ENCODE peak calls at places on chromosome 14, in seven cellular contexts. One of them, this sample, is unnamed.

GRCh38 chr14:76810953-76811400 is 1.7 kb downstream of the ANGEL1 start:
- DNase-seq in foreskin fibroblast: peak
- DNase-seq in ascending aorta: no peak
- DNase-seq in substantia nigra: peak
- DNase-seq in RCC 7860: no peak
- DNase-seq in adipocyte: peak
- DNase-seq in left cardiac atrium: no peak
- DNase-seq in this sample: peak

GRCh38 chr14:68719634-68720384 is 73.1 kb downstream of the ZFP36L1 start:
- DNase-seq in RCC 7860: no peak
- DNase-seq in left cardiac atrium: no peak
- DNase-seq in substantia nigra: no peak
- DNase-seq in foreskin fibroblast: no peak
- DNase-seq in ascending aorta: no peak
- DNase-seq in adipocyte: no peak
- DNase-seq in this sample: no peak

GRCh38 chr14:55120466-55121144 is 8.4 kb upstream of the LGALS3 start:
- DNase-seq in substantia nigra: no peak
- DNase-seq in left cardiac atrium: no peak
- DNase-seq in foreskin fibroblast: no peak
- DNase-seq in adipocyte: no peak
- DNase-seq in ascending aorta: no peak
- DNase-seq in RCC 7860: no peak
- DNase-seq in this sample: no peak

GRCh38 chr14:57970175-57970574 is 104.3 kb upstream of the SLC35F4 start:
- DNase-seq in adipocyte: no peak
- DNase-seq in ascending aorta: no peak
- DNase-seq in substantia nigra: no peak
- DNase-seq in RCC 7860: no peak
- DNase-seq in foreskin fibroblast: no peak
- DNase-seq in left cardiac atrium: no peak
- DNase-seq in this sample: no peak

GRCh38 chr14:22403286-22403685 is 185.7 kb downstream of the DAD1 start:
- DNase-seq in RCC 7860: no peak
- DNase-seq in left cardiac atrium: no peak
- DNase-seq in foreskin fibroblast: no peak
- DNase-seq in adipocyte: peak
- DNase-seq in substantia nigra: no peak
- DNase-seq in ascending aorta: no peak
- DNase-seq in this sample: no peak

GRCh38 chr14:52563120-52563519 is 10.5 kb downstream of the GPR137C start:
- DNase-seq in left cardiac atrium: no peak
- DNase-seq in RCC 7860: peak
- DNase-seq in ascending aorta: no peak
- DNase-seq in foreskin fibroblast: peak
- DNase-seq in substantia nigra: no peak
- DNase-seq in adipocyte: peak
- DNase-seq in this sample: no peak

GRCh38 chr14:103260629-103261124 is 73.4 kb upstream of the EIF5 start:
- DNase-seq in ascending aorta: no peak
- DNase-seq in adipocyte: peak
- DNase-seq in foreskin fibroblast: peak
- DNase-seq in substantia nigra: no peak
- DNase-seq in RCC 7860: peak
- DNase-seq in left cardiac atrium: peak
- DNase-seq in this sample: peak

GRCh38 chr14:105839425-105840265 is 313.3 kb downstream of the TMEM121 start:
- DNase-seq in adipocyte: no peak
- DNase-seq in foreskin fibroblast: no peak
- DNase-seq in ascending aorta: no peak
- DNase-seq in left cardiac atrium: peak
- DNase-seq in RCC 7860: no peak
- DNase-seq in substantia nigra: no peak
- DNase-seq in this sample: no peak

GRCh38 chr14:56514663-56515371 is 64.8 kb upstream of the TMEM260 start:
- DNase-seq in left cardiac atrium: no peak
- DNase-seq in adipocyte: no peak
- DNase-seq in foreskin fibroblast: peak
- DNase-seq in ascending aorta: no peak
- DNase-seq in RCC 7860: peak
- DNase-seq in substantia nigra: no peak
- DNase-seq in this sample: no peak

GRCh38 chr14:62914873-62915272 is 130.4 kb downstream of the KCNH5 start:
- DNase-seq in adipocyte: no peak
- DNase-seq in RCC 7860: no peak
- DNase-seq in substantia nigra: no peak
- DNase-seq in ascending aorta: no peak
- DNase-seq in foreskin fibroblast: no peak
- DNase-seq in left cardiac atrium: no peak
- DNase-seq in this sample: no peak

GRCh38 chr14:92122351-92122677 is 545 bp downstream of the CPSF2 start:
- DNase-seq in foreskin fibroblast: no peak
- DNase-seq in adipocyte: peak
- DNase-seq in RCC 7860: no peak
- DNase-seq in left cardiac atrium: no peak
- DNase-seq in ascending aorta: no peak
- DNase-seq in substantia nigra: peak
- DNase-seq in this sample: no peak

GRCh38 chr14:67926821-67927220 is 107.2 kb downstream of the RAD51B start:
- DNase-seq in adipocyte: no peak
- DNase-seq in ascending aorta: no peak
- DNase-seq in substantia nigra: no peak
- DNase-seq in RCC 7860: no peak
- DNase-seq in foreskin fibroblast: no peak
- DNase-seq in left cardiac atrium: no peak
- DNase-seq in this sample: no peak

GRCh38 chr14:100890451-100890850 is 13.1 kb downstream of the RTL1 start:
- DNase-seq in foreskin fibroblast: no peak
- DNase-seq in left cardiac atrium: no peak
- DNase-seq in ascending aorta: no peak
- DNase-seq in adipocyte: no peak
- DNase-seq in RCC 7860: no peak
- DNase-seq in substantia nigra: no peak
- DNase-seq in this sample: no peak

GRCh38 chr14:80477388-80478160 is 266.3 kb upstream of the DIO2 start:
- DNase-seq in substantia nigra: no peak
- DNase-seq in adipocyte: peak
- DNase-seq in ascending aorta: no peak
- DNase-seq in foreskin fibroblast: no peak
- DNase-seq in RCC 7860: no peak
- DNase-seq in left cardiac atrium: no peak
- DNase-seq in this sample: no peak

GRCh38 chr14:104558231-104559042 is 21.1 kb upstream of the C14orf180 start:
- DNase-seq in substantia nigra: no peak
- DNase-seq in foreskin fibroblast: no peak
- DNase-seq in ascending aorta: no peak
- DNase-seq in RCC 7860: no peak
- DNase-seq in left cardiac atrium: peak
- DNase-seq in adipocyte: no peak
- DNase-seq in this sample: no peak

GRCh38 chr14:92093320-92093719 is 13.1 kb downstream of the ATXN3 start:
- DNase-seq in substantia nigra: no peak
- DNase-seq in RCC 7860: no peak
- DNase-seq in left cardiac atrium: no peak
- DNase-seq in foreskin fibroblast: peak
- DNase-seq in ascending aorta: no peak
- DNase-seq in adipocyte: no peak
- DNase-seq in this sample: no peak

GRCh38 chr14:22434030-22434429 is 155.0 kb downstream of the DAD1 start:
- DNase-seq in foreskin fibroblast: no peak
- DNase-seq in ascending aorta: no peak
- DNase-seq in substantia nigra: no peak
- DNase-seq in left cardiac atrium: no peak
- DNase-seq in adipocyte: no peak
- DNase-seq in RCC 7860: no peak
- DNase-seq in this sample: no peak

GRCh38 chr14:74531467-74531866 is 37.9 kb downstream of the ISCA2 start:
- DNase-seq in left cardiac atrium: peak
- DNase-seq in ascending aorta: no peak
- DNase-seq in substantia nigra: peak
- DNase-seq in foreskin fibroblast: peak
- DNase-seq in RCC 7860: no peak
- DNase-seq in adipocyte: peak
- DNase-seq in this sample: peak

GRCh38 chr14:95460647-95461478 is 55.6 kb downstream of the SYNE3 start:
- DNase-seq in ascending aorta: no peak
- DNase-seq in RCC 7860: peak
- DNase-seq in foreskin fibroblast: peak
- DNase-seq in adipocyte: peak
- DNase-seq in left cardiac atrium: peak
- DNase-seq in substantia nigra: peak
- DNase-seq in this sample: no peak

GRCh38 chr14:21711360-21711961 is 37.8 kb upstream of the OR4E1 start:
- DNase-seq in ascending aorta: no peak
- DNase-seq in RCC 7860: peak
- DNase-seq in foreskin fibroblast: peak
- DNase-seq in substantia nigra: no peak
- DNase-seq in left cardiac atrium: no peak
- DNase-seq in adipocyte: peak
- DNase-seq in this sample: peak

GRCh38 chr14:64196668-64197411 is 97.3 kb downstream of the ESR2 start:
- DNase-seq in substantia nigra: peak
- DNase-seq in RCC 7860: no peak
- DNase-seq in ascending aorta: no peak
- DNase-seq in left cardiac atrium: peak
- DNase-seq in foreskin fibroblast: peak
- DNase-seq in adipocyte: peak
- DNase-seq in this sample: no peak

GRCh38 chr14:105093426-105094192 is 28.4 kb upstream of the GPR132 start:
- DNase-seq in left cardiac atrium: peak
- DNase-seq in adipocyte: peak
- DNase-seq in RCC 7860: peak
- DNase-seq in ascending aorta: no peak
- DNase-seq in foreskin fibroblast: peak
- DNase-seq in substantia nigra: no peak
- DNase-seq in this sample: peak

GRCh38 chr14:84390010-84390409 is 1139.9 kb upstream of the FLRT2 start:
- DNase-seq in RCC 7860: no peak
- DNase-seq in left cardiac atrium: no peak
- DNase-seq in substantia nigra: no peak
- DNase-seq in adipocyte: peak
- DNase-seq in foreskin fibroblast: no peak
- DNase-seq in ascending aorta: no peak
- DNase-seq in this sample: no peak

GRCh38 chr14:36424478-36425102 is 95.4 kb downstream of the NKX2-1 start:
- DNase-seq in adipocyte: no peak
- DNase-seq in substantia nigra: no peak
- DNase-seq in RCC 7860: no peak
- DNase-seq in foreskin fibroblast: no peak
- DNase-seq in ascending aorta: no peak
- DNase-seq in left cardiac atrium: no peak
- DNase-seq in this sample: no peak